ENCODE peak calls at places on chromosomes 1 and 21, in ten cellular contexts. One of them, this sample, is unnamed.

GRCh38 chr1:211420845-211421454 is 71.0 kb downstream of the RD3 start:
- DNase-seq in psoas muscle: no peak
- DNase-seq in MM.1S: no peak
- DNase-seq in fibroblast of pulmonary artery: no peak
- DNase-seq in body of pancreas: no peak
- DNase-seq in kidney: no peak
- DNase-seq in fibroblast of mammary gland: peak
- DNase-seq in NB4: no peak
- DNase-seq in IMR-90: peak
- DNase-seq in kidney epithelial cell: no peak
- DNase-seq in this sample: peak

GRCh38 chr1:174165471-174166137 is 6.3 kb downstream of the RABGAP1L start:
- DNase-seq in psoas muscle: peak
- DNase-seq in MM.1S: no peak
- DNase-seq in fibroblast of pulmonary artery: no peak
- DNase-seq in body of pancreas: no peak
- DNase-seq in kidney: no peak
- DNase-seq in fibroblast of mammary gland: peak
- DNase-seq in NB4: peak
- DNase-seq in IMR-90: no peak
- DNase-seq in kidney epithelial cell: no peak
- DNase-seq in this sample: no peak

GRCh38 chr1:232306269-232306911 is 323.5 kb downstream of the SIPA1L2 start:
- DNase-seq in psoas muscle: peak
- DNase-seq in MM.1S: no peak
- DNase-seq in fibroblast of pulmonary artery: peak
- DNase-seq in body of pancreas: peak
- DNase-seq in kidney: no peak
- DNase-seq in fibroblast of mammary gland: no peak
- DNase-seq in NB4: peak
- DNase-seq in IMR-90: no peak
- DNase-seq in kidney epithelial cell: no peak
- DNase-seq in this sample: peak

GRCh38 chr1:156090822-156091188 is 8.5 kb upstream of the MEX3A start:
- DNase-seq in psoas muscle: peak
- DNase-seq in MM.1S: peak
- DNase-seq in fibroblast of pulmonary artery: peak
- DNase-seq in body of pancreas: peak
- DNase-seq in kidney: peak
- DNase-seq in fibroblast of mammary gland: peak
- DNase-seq in NB4: peak
- DNase-seq in IMR-90: peak
- DNase-seq in kidney epithelial cell: no peak
- DNase-seq in this sample: peak

GRCh38 chr1:153577624-153578051 is 12.0 kb upstream of the S100A2 start:
- DNase-seq in psoas muscle: no peak
- DNase-seq in MM.1S: no peak
- DNase-seq in fibroblast of pulmonary artery: no peak
- DNase-seq in body of pancreas: no peak
- DNase-seq in kidney: peak
- DNase-seq in fibroblast of mammary gland: no peak
- DNase-seq in NB4: no peak
- DNase-seq in IMR-90: no peak
- DNase-seq in kidney epithelial cell: no peak
- DNase-seq in this sample: no peak

GRCh38 chr1:221165331-221166161 is 286.3 kb downstream of the HLX start:
- DNase-seq in psoas muscle: no peak
- DNase-seq in MM.1S: no peak
- DNase-seq in fibroblast of pulmonary artery: peak
- DNase-seq in body of pancreas: no peak
- DNase-seq in kidney: no peak
- DNase-seq in fibroblast of mammary gland: no peak
- DNase-seq in NB4: no peak
- DNase-seq in IMR-90: no peak
- DNase-seq in kidney epithelial cell: no peak
- DNase-seq in this sample: no peak

GRCh38 chr21:38794978-38795377 is 10.8 kb upstream of the ETS2 start:
- DNase-seq in psoas muscle: no peak
- DNase-seq in MM.1S: no peak
- DNase-seq in fibroblast of pulmonary artery: no peak
- DNase-seq in body of pancreas: no peak
- DNase-seq in kidney: peak
- DNase-seq in fibroblast of mammary gland: no peak
- DNase-seq in NB4: no peak
- DNase-seq in IMR-90: no peak
- DNase-seq in kidney epithelial cell: no peak
- DNase-seq in this sample: no peak

GRCh38 chr1:16015960-16016901 is 1.6 kb downstream of the HSPB7 start:
- DNase-seq in psoas muscle: peak
- DNase-seq in MM.1S: no peak
- DNase-seq in fibroblast of pulmonary artery: no peak
- DNase-seq in body of pancreas: no peak
- DNase-seq in kidney: peak
- DNase-seq in fibroblast of mammary gland: no peak
- DNase-seq in NB4: no peak
- DNase-seq in IMR-90: no peak
- DNase-seq in kidney epithelial cell: no peak
- DNase-seq in this sample: no peak

GRCh38 chr1:44587796-44588460 is 86.4 kb downstream of the TMEM53 start:
- DNase-seq in psoas muscle: no peak
- DNase-seq in MM.1S: no peak
- DNase-seq in fibroblast of pulmonary artery: no peak
- DNase-seq in body of pancreas: peak
- DNase-seq in kidney: no peak
- DNase-seq in fibroblast of mammary gland: no peak
- DNase-seq in NB4: no peak
- DNase-seq in IMR-90: no peak
- DNase-seq in kidney epithelial cell: no peak
- DNase-seq in this sample: no peak

GRCh38 chr21:28311776-28312175 is 680.9 kb downstream of the LTN1 start:
- DNase-seq in psoas muscle: no peak
- DNase-seq in MM.1S: no peak
- DNase-seq in fibroblast of pulmonary artery: no peak
- DNase-seq in body of pancreas: no peak
- DNase-seq in kidney: no peak
- DNase-seq in fibroblast of mammary gland: no peak
- DNase-seq in NB4: no peak
- DNase-seq in IMR-90: no peak
- DNase-seq in kidney epithelial cell: no peak
- DNase-seq in this sample: no peak

GRCh38 chr21:33026299-33026858 is 644 bp downstream of the OLIG2 start:
- DNase-seq in psoas muscle: no peak
- DNase-seq in MM.1S: no peak
- DNase-seq in fibroblast of pulmonary artery: no peak
- DNase-seq in body of pancreas: no peak
- DNase-seq in kidney: no peak
- DNase-seq in fibroblast of mammary gland: no peak
- DNase-seq in NB4: peak
- DNase-seq in IMR-90: no peak
- DNase-seq in kidney epithelial cell: no peak
- DNase-seq in this sample: no peak

GRCh38 chr1:211825990-211826389 is 4.6 kb downstream of the LPGAT1 start:
- DNase-seq in psoas muscle: no peak
- DNase-seq in MM.1S: no peak
- DNase-seq in fibroblast of pulmonary artery: peak
- DNase-seq in body of pancreas: no peak
- DNase-seq in kidney: no peak
- DNase-seq in fibroblast of mammary gland: peak
- DNase-seq in NB4: no peak
- DNase-seq in IMR-90: peak
- DNase-seq in kidney epithelial cell: no peak
- DNase-seq in this sample: peak

GRCh38 chr1:12851779-12852178 is 3.3 kb upstream of the HNRNPCL1 start:
- DNase-seq in psoas muscle: no peak
- DNase-seq in MM.1S: no peak
- DNase-seq in fibroblast of pulmonary artery: no peak
- DNase-seq in body of pancreas: no peak
- DNase-seq in kidney: no peak
- DNase-seq in fibroblast of mammary gland: peak
- DNase-seq in NB4: no peak
- DNase-seq in IMR-90: no peak
- DNase-seq in kidney epithelial cell: no peak
- DNase-seq in this sample: no peak

GRCh38 chr1:56481140-56481694 is 98.1 kb downstream of the PLPP3 start:
- DNase-seq in psoas muscle: no peak
- DNase-seq in MM.1S: no peak
- DNase-seq in fibroblast of pulmonary artery: no peak
- DNase-seq in body of pancreas: no peak
- DNase-seq in kidney: no peak
- DNase-seq in fibroblast of mammary gland: no peak
- DNase-seq in NB4: no peak
- DNase-seq in IMR-90: no peak
- DNase-seq in kidney epithelial cell: no peak
- DNase-seq in this sample: no peak

GRCh38 chr1:169595764-169596711 is 9.8 kb upstream of the F5 start:
- DNase-seq in psoas muscle: no peak
- DNase-seq in MM.1S: peak
- DNase-seq in fibroblast of pulmonary artery: peak
- DNase-seq in body of pancreas: no peak
- DNase-seq in kidney: no peak
- DNase-seq in fibroblast of mammary gland: peak
- DNase-seq in NB4: peak
- DNase-seq in IMR-90: peak
- DNase-seq in kidney epithelial cell: peak
- DNase-seq in this sample: peak

GRCh38 chr21:34726627-34727337 is 58.0 kb downstream of the CLIC6 start:
- DNase-seq in psoas muscle: no peak
- DNase-seq in MM.1S: no peak
- DNase-seq in fibroblast of pulmonary artery: no peak
- DNase-seq in body of pancreas: no peak
- DNase-seq in kidney: no peak
- DNase-seq in fibroblast of mammary gland: no peak
- DNase-seq in NB4: no peak
- DNase-seq in IMR-90: peak
- DNase-seq in kidney epithelial cell: peak
- DNase-seq in this sample: no peak

GRCh38 chr1:236009857-236010256 is 55.0 kb downstream of the NID1 start:
- DNase-seq in psoas muscle: no peak
- DNase-seq in MM.1S: no peak
- DNase-seq in fibroblast of pulmonary artery: peak
- DNase-seq in body of pancreas: no peak
- DNase-seq in kidney: no peak
- DNase-seq in fibroblast of mammary gland: peak
- DNase-seq in NB4: no peak
- DNase-seq in IMR-90: peak
- DNase-seq in kidney epithelial cell: no peak
- DNase-seq in this sample: peak

GRCh38 chr1:7526867-7527732 is 244.0 kb upstream of the VAMP3 start:
- DNase-seq in psoas muscle: peak
- DNase-seq in MM.1S: no peak
- DNase-seq in fibroblast of pulmonary artery: no peak
- DNase-seq in body of pancreas: no peak
- DNase-seq in kidney: no peak
- DNase-seq in fibroblast of mammary gland: peak
- DNase-seq in NB4: no peak
- DNase-seq in IMR-90: peak
- DNase-seq in kidney epithelial cell: no peak
- DNase-seq in this sample: peak

GRCh38 chr1:58883888-58884482 is 100.1 kb upstream of the JUN start:
- DNase-seq in psoas muscle: no peak
- DNase-seq in MM.1S: peak
- DNase-seq in fibroblast of pulmonary artery: peak
- DNase-seq in body of pancreas: no peak
- DNase-seq in kidney: no peak
- DNase-seq in fibroblast of mammary gland: no peak
- DNase-seq in NB4: peak
- DNase-seq in IMR-90: no peak
- DNase-seq in kidney epithelial cell: no peak
- DNase-seq in this sample: no peak

GRCh38 chr1:161171191-161171590 is 5.0 kb downstream of the PPOX start:
- DNase-seq in psoas muscle: no peak
- DNase-seq in MM.1S: no peak
- DNase-seq in fibroblast of pulmonary artery: no peak
- DNase-seq in body of pancreas: no peak
- DNase-seq in kidney: no peak
- DNase-seq in fibroblast of mammary gland: peak
- DNase-seq in NB4: no peak
- DNase-seq in IMR-90: no peak
- DNase-seq in kidney epithelial cell: no peak
- DNase-seq in this sample: no peak
- TF ChIP-seq CTCF in psoas muscle: no peak
- TF ChIP-seq CTCF in MM.1S: peak
- TF ChIP-seq CTCF in fibroblast of pulmonary artery: peak
- TF ChIP-seq CTCF in body of pancreas: no peak
- TF ChIP-seq CTCF in kidney: no peak
- TF ChIP-seq CTCF in fibroblast of mammary gland: peak
- TF ChIP-seq CTCF in NB4: peak
- TF ChIP-seq CTCF in IMR-90: peak
- TF ChIP-seq CTCF in kidney epithelial cell: no peak
- TF ChIP-seq CTCF in this sample: peak

DNA sequence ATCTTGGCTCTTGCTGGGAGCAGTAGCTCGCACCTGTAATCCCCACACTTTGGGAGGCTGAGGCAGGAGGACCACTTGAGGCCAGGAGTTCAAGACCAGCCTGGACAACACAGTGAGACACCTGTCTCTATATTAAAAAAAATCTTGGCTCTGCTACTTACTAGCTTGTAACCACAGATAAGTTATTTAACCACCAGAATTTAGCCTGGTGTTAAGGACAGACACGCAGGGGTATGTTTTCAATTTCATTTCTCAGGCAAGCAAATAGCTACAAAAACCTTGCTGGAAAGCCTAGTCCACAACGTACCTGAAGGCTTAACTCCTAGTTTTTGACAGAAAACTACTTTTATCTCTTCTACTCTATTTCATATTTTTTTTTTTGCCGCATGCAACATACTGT is 24.8 kb upstream of the GFI1 start:
- DNase-seq in psoas muscle: no peak
- DNase-seq in MM.1S: peak
- DNase-seq in fibroblast of pulmonary artery: no peak
- DNase-seq in body of pancreas: no peak
- DNase-seq in kidney: no peak
- DNase-seq in fibroblast of mammary gland: no peak
- DNase-seq in NB4: no peak
- DNase-seq in IMR-90: no peak
- DNase-seq in kidney epithelial cell: no peak
- DNase-seq in this sample: no peak
- H3K4me3 ChIP-seq in psoas muscle: no peak
- H3K4me3 ChIP-seq in MM.1S: peak
- H3K4me3 ChIP-seq in fibroblast of pulmonary artery: no peak
- H3K4me3 ChIP-seq in body of pancreas: no peak
- H3K4me3 ChIP-seq in kidney: no peak
- H3K4me3 ChIP-seq in fibroblast of mammary gland: no peak
- H3K4me3 ChIP-seq in NB4: no peak
- H3K4me3 ChIP-seq in IMR-90: no peak
- H3K4me3 ChIP-seq in kidney epithelial cell: no peak
- H3K4me3 ChIP-seq in this sample: no peak

GRCh38 chr1:46527474-46528296 is 23.8 kb downstream of the KNCN start:
- DNase-seq in psoas muscle: peak
- DNase-seq in MM.1S: peak
- DNase-seq in fibroblast of pulmonary artery: peak
- DNase-seq in body of pancreas: peak
- DNase-seq in kidney: no peak
- DNase-seq in fibroblast of mammary gland: peak
- DNase-seq in NB4: peak
- DNase-seq in IMR-90: peak
- DNase-seq in kidney epithelial cell: no peak
- DNase-seq in this sample: peak
- TF ChIP-seq CTCF in psoas muscle: peak
- TF ChIP-seq CTCF in MM.1S: peak
- TF ChIP-seq CTCF in fibroblast of pulmonary artery: peak
- TF ChIP-seq CTCF in body of pancreas: peak
- TF ChIP-seq CTCF in kidney: peak
- TF ChIP-seq CTCF in fibroblast of mammary gland: peak
- TF ChIP-seq CTCF in NB4: peak
- TF ChIP-seq CTCF in IMR-90: peak
- TF ChIP-seq CTCF in kidney epithelial cell: peak
- TF ChIP-seq CTCF in this sample: peak

GRCh38 chr1:3593334-3593733 is 18.0 kb downstream of the MEGF6 start:
- DNase-seq in psoas muscle: no peak
- DNase-seq in MM.1S: no peak
- DNase-seq in fibroblast of pulmonary artery: no peak
- DNase-seq in body of pancreas: no peak
- DNase-seq in kidney: no peak
- DNase-seq in fibroblast of mammary gland: no peak
- DNase-seq in NB4: peak
- DNase-seq in IMR-90: no peak
- DNase-seq in kidney epithelial cell: no peak
- DNase-seq in this sample: no peak
- H3K4me3 ChIP-seq in psoas muscle: no peak
- H3K4me3 ChIP-seq in MM.1S: no peak
- H3K4me3 ChIP-seq in fibroblast of pulmonary artery: no peak
- H3K4me3 ChIP-seq in body of pancreas: no peak
- H3K4me3 ChIP-seq in kidney: no peak
- H3K4me3 ChIP-seq in fibroblast of mammary gland: no peak
- H3K4me3 ChIP-seq in NB4: no peak
- H3K4me3 ChIP-seq in IMR-90: no peak
- H3K4me3 ChIP-seq in kidney epithelial cell: no peak
- H3K4me3 ChIP-seq in this sample: no peak

This sample was measured in astrocyte of the spinal cord.